ENCODE peak calls at places on chromosomes 13 and 19, in four cellular contexts. N, J, B and E are unnamed samples.

GRCh38 chr13:47087841-47088240 is 191.0 kb upstream of the HTR2A start:
- DNase-seq in N (no peak), J (no peak), B (no peak), E (peak)

GRCh38 chr13:44918323-44919102 is 70.8 kb downstream of the NUFIP1 start:
- DNase-seq in N (peak), J (peak), B (peak), E (peak)

GRCh38 chr19:48656840-48657474 is 11.0 kb upstream of the CA11 start:
- DNase-seq in N (no peak), J (no peak), B (no peak), E (peak)

GRCh38 chr13:39297664-39298171 is 259.5 kb downstream of the NHLRC3 start:
- DNase-seq in N (no peak), J (no peak), B (no peak), E (peak)

GRCh38 chr13:42524487-42525034 is 49.4 kb upstream of the TNFSF11 start:
- DNase-seq in N (no peak), J (no peak), B (no peak), E (no peak)

GRCh38 chr13:21583496-21583895 is 20.5 kb downstream of the MICU2 start:
- DNase-seq in N (no peak), J (no peak), B (no peak), E (peak)

GRCh38 chr13:51557875-51558604 is 26.2 kb upstream of the WDFY2 start:
- DNase-seq in N (no peak), J (no peak), B (no peak), E (peak)

GRCh38 chr13:110557610-110558305 is 3.8 kb downstream of the RAB20 start:
- DNase-seq in N (no peak), J (peak), B (no peak), E (no peak)

GRCh38 chr13:27264181-27264580 is 6.4 kb upstream of the RASL11A start:
- DNase-seq in N (peak), J (no peak), B (no peak), E (peak)

GRCh38 chr19:34482380-34483250 is 1.1 kb downstream of the WTIP start:
- DNase-seq in N (no peak), J (no peak), B (no peak), E (peak)

GRCh38 chr19:3575260-3575741 is 2.6 kb downstream of the HMG20B start:
- DNase-seq in N (peak), J (peak), B (no peak), E (peak)

GRCh38 chr13:100535401-100536135 is 53.0 kb downstream of the GGACT start:
- DNase-seq in N (no peak), J (no peak), B (no peak), E (no peak)

GRCh38 chr13:97549201-97549600 is 115.2 kb downstream of the RAP2A start:
- DNase-seq in N (no peak), J (no peak), B (no peak), E (no peak)

GRCh38 chr19:29878973-29879654 is 62.9 kb upstream of the URI1 start:
- DNase-seq in N (no peak), J (no peak), B (no peak), E (no peak)

GRCh38 chr13:113080361-113080831 is 25.2 kb upstream of the F7 start:
- DNase-seq in N (no peak), J (no peak), B (no peak), E (no peak)

GRCh38 chr13:113664751-113665581 is 2.1 kb upstream of the GRK1 start:
- DNase-seq in N (no peak), J (peak), B (no peak), E (no peak)